ENCODE peak calls at places on chromosome 16, in seven cellular contexts. Y, K, N, Z, M, L and W are unnamed samples.

GRCh38 chr16:65947951-65948350 is 418.5 kb upstream of the CDH5 start:
- DNase-seq in Z (no peak), Y (no peak), M (no peak), L (no peak), K (no peak), N (no peak), W (peak)

GRCh38 chr16:9072806-9073341 is 18.6 kb upstream of the HAPSTR1 start:
- DNase-seq in L (no peak), Y (no peak), N (no peak), M (peak), Z (no peak), K (peak), W (no peak)

GRCh38 chr16:243348-243747 is 8.7 kb downstream of the FAM234A start:
- DNase-seq in L (no peak), Y (no peak), N (no peak), Z (no peak), M (no peak), K (no peak), W (no peak)

GRCh38 chr16:11783319-11784047 is 13.6 kb downstream of the ZC3H7A start:
- DNase-seq in K (peak), M (peak), Z (peak), N (peak), L (peak), Y (peak), W (no peak)

GRCh38 chr16:85870159-85870558 is 28.8 kb upstream of the IRF8 start:
- DNase-seq in L (no peak), N (no peak), K (no peak), M (no peak), Z (no peak), Y (no peak), W (no peak)

GRCh38 chr16:49857423-49858181 is 1.7 kb upstream of the ZNF423 start:
- DNase-seq in M (peak), L (peak), K (peak), Z (no peak), Y (no peak), N (no peak), W (no peak)

GRCh38 chr16:24737391-24737871 is 8.0 kb downstream of the TNRC6A start:
- DNase-seq in M (no peak), Z (no peak), Y (no peak), N (no peak), L (peak), K (peak), W (no peak)

GRCh38 chr16:26649646-26650045 is 417.1 kb upstream of the C16orf82 start:
- DNase-seq in L (no peak), N (no peak), Y (no peak), Z (no peak), K (no peak), M (no peak), W (no peak)

GRCh38 chr16:47037396-47037745 is 63.9 kb upstream of the DNAJA2 start:
- DNase-seq in M (peak), N (peak), L (no peak), Y (no peak), Z (peak), K (no peak), W (peak)

GRCh38 chr16:4414187-4414909 is 2.0 kb downstream of the CORO7 start:
- DNase-seq in N (peak), L (no peak), M (peak), K (no peak), Z (peak), Y (peak), W (no peak)

GRCh38 chr16:50802958-50803357 is 61.1 kb downstream of the CYLD start:
- DNase-seq in L (no peak), Y (no peak), M (no peak), N (no peak), Z (no peak), K (no peak), W (no peak)

GRCh38 chr16:10509534-10510025 is 70.8 kb downstream of the EMP2 start:
- DNase-seq in K (peak), Z (peak), M (peak), N (peak), Y (peak), L (peak), W (peak)